ENCODE peak calls at places on chromosomes 2 and 18, in five cellular contexts. Q is K562, X is H1, E is GM12878, P is HepG2. D is an unnamed sample.

GRCh38 chr2:232018191-232018590 is 56.7 kb downstream of the DIS3L2 start:
- DNase-seq in P (no peak), X (no peak), E (no peak), Q (no peak), D (no peak)

GRCh38 chr2:30566675-30567074 is 119.6 kb downstream of the LCLAT1 start:
- DNase-seq in E (no peak), X (no peak), Q (no peak), P (no peak), D (no peak)

GRCh38 chr18:28651298-28651697 is 474.4 kb upstream of the CDH2 start:
- DNase-seq in P (no peak), Q (no peak), X (no peak), E (no peak), D (no peak)

GRCh38 chr2:156852210-156852609 is 405.3 kb upstream of the GALNT5 start:
- DNase-seq in E (no peak), X (no peak), Q (no peak), P (no peak), D (no peak)

GRCh38 chr2:56077352-56077915 is 106.4 kb upstream of the CCDC85A start:
- DNase-seq in E (no peak), P (peak; percentile 49), X (peak; percentile 65), Q (peak; percentile 32), D (no peak)

GRCh38 chr2:11697103-11697871 is 27.3 kb upstream of the NTSR2 start:
- DNase-seq in X (no peak), E (no peak), P (no peak), Q (no peak), D (no peak)

GRCh38 chr18:32289480-32290075 is 99.7 kb downstream of the MEP1B start:
- DNase-seq in P (peak; percentile 66), X (peak; percentile 68), Q (peak; percentile 44), E (no peak), D (peak; percentile 22)

GRCh38 chr2:223697921-223698645 is 95.9 kb upstream of the SCG2 start:
- DNase-seq in P (no peak), Q (no peak), X (no peak), E (no peak), D (no peak)

GRCh38 chr2:173288561-173288960 is 66.1 kb upstream of the CDCA7 start:
- DNase-seq in P (no peak), Q (no peak), X (no peak), E (no peak), D (no peak)

GRCh38 chr18:43159091-43159490 is 43.6 kb upstream of the RIT2 start:
- DNase-seq in Q (no peak), P (no peak), E (no peak), X (no peak), D (no peak)

GRCh38 chr2:121665504-121665903 is 16.2 kb upstream of the CLASP1 start:
- DNase-seq in Q (no peak), X (no peak), P (no peak), E (no peak), D (no peak)

GRCh38 chr2:233202531-233202944 is 48.9 kb upstream of the ATG16L1 start:
- DNase-seq in Q (no peak), X (no peak), E (peak; percentile 64), P (no peak), D (no peak)

GRCh38 chr2:44310287-44310686 is 35.0 kb downstream of the SLC3A1 start:
- DNase-seq in E (no peak), P (no peak), Q (no peak), X (no peak), D (no peak)

GRCh38 chr2:222563319-222563718 is 92.6 kb downstream of the FARSB start:
- DNase-seq in E (no peak), P (no peak), Q (no peak), X (no peak), D (no peak)

GRCh38 chr2:1603059-1603458 is 141.3 kb downstream of the PXDN start:
- DNase-seq in X (no peak), P (no peak), Q (no peak), E (no peak), D (no peak)

GRCh38 chr2:55901941-55902340 is 21.6 kb downstream of the EFEMP1 start:
- DNase-seq in E (no peak), Q (no peak), P (no peak), X (no peak), D (no peak)

GRCh38 chr2:236720974-236721600 is 151.5 kb downstream of the ACKR3 start:
- DNase-seq in X (no peak), E (no peak), Q (no peak), P (no peak), D (no peak)

GRCh38 chr2:158095912-158096311 is 5.8 kb upstream of the UPP2 start:
- DNase-seq in X (no peak), P (peak; percentile 83), E (no peak), Q (no peak), D (no peak)

GRCh38 chr18:4921548-4921947 is 275.5 kb downstream of the AKAIN1 start:
- DNase-seq in Q (no peak), X (no peak), E (no peak), P (no peak), D (no peak)

GRCh38 chr18:37668971-37669747 is 103.6 kb upstream of the CELF4 start:
- DNase-seq in Q (no peak), E (no peak), X (no peak), P (no peak), D (no peak)

GRCh38 chr2:111205774-111206173 is 85.1 kb downstream of the BCL2L11 start:
- DNase-seq in Q (no peak), E (no peak), P (no peak), X (no peak), D (no peak)

DNA sequence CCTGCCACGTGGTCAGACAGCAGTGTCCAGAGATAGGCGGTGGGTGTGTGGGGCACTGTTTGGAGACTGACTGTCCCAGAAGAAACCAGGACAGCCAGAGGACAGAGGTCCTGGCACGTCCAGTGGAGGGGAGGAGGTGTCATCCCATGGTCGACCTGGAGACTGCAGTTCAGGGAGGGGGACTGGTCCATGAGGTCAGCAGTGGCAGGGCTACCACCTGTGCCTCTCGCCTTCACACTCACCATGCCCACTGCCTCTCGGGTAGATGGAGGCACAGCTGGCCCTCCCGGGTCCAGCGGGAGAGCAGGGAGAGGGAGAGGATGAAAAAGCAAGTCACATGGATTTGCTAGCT is 53.9 kb downstream of the INHBB start:
- DNase-seq in Q (no peak), P (no peak), E (no peak), X (no peak), D (no peak)
- TF ChIP-seq POLR2AphosphoS5 in Q (no peak), P (no peak), E (no peak), X (no peak), D (no peak)

GRCh38 chr2:28292491-28292890 is 100.2 kb upstream of the FOSL2 start:
- DNase-seq in P (no peak), E (no peak), X (no peak), Q (no peak), D (no peak)
- TF ChIP-seq TAF1 in P (no peak), E (no peak), X (no peak), Q (no peak), D (no peak)

DNA sequence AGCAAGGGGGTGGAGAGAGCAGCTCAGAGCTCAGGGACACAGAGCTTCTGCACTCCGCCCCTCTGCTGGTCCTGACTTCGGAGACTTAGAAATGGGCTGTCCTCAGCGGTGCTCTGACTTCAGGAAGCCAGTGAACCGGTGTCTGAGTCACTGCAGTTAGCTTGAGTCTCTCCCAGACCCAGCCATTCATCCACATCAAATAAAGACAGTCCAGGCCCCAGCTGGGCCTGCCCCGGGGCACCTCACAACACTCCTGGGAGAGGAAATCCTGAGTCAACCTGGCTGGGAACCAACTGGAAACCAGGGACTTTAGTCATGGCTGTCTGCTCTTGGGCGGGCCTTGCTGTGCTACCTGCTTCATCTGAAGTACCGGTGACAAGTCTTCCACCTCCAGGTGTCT is 5.4 kb upstream of the ITGB6 start:
- DNase-seq in X (no peak), P (peak; percentile 36), Q (no peak), E (no peak), D (no peak)
- TF ChIP-seq POLR2AphosphoS5 in X (no peak), P (no peak), Q (no peak), E (no peak), D (no peak)

DNA sequence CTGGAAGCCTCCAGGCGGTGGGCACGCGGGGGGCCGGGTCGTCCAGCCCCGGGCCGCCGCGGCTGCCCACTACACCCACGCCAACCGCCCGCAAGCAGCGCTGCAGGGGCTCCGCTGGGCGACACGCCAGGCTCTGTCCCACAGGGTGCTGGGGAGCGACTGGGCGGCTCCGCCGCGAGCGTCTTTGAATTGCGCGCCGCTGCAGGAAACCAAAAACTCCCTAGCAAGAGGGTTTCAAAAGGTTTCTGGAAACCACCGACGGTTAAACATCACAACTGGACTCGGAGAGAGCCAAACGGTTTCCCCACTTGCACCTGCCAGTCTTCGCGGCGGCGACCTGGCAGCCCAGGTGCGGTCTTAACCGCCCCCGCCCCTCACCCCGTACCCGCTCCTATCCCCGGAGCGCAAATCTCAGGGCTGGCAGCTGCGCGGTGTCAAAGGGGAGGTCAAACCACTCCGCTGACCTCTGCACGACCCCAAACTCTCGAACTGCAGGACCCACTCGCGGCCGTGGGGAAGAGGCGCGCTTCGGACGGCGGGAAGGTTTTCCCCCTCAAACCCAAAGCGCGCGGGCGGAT is 1.0 kb downstream of the CXCR4 start:
- DNase-seq in E (no peak), Q (no peak), P (no peak), X (peak; percentile 63), D (peak; percentile 58)
- TF ChIP-seq TAF1 in E (no peak), Q (no peak), P (no peak), X (no peak), D (peak; percentile 45)

DNA sequence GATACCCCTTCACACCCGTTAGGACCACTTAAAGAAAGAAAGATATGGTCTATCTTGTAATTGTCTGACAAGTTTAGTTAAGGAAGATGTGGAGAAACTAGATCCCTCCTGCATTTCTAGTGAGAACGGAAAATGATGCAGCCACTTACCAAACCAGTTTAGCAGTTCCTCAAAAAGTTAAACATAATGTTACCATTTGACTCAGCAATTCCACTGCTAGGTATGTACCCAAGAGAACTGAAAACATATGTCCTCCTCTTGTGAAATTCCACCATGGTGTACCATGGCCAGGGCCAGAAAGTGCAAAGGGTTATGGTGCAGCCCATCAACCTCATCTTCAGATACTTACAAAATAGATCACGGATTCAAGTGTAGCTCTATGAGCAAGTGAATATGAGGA is 79.0 kb upstream of the ID2 start:
- DNase-seq in X (no peak), E (peak; percentile 60), Q (no peak), P (no peak), D (no peak)
- TF ChIP-seq POLR2AphosphoS5 in X (no peak), E (no peak), Q (no peak), P (no peak), D (no peak)

DNA sequence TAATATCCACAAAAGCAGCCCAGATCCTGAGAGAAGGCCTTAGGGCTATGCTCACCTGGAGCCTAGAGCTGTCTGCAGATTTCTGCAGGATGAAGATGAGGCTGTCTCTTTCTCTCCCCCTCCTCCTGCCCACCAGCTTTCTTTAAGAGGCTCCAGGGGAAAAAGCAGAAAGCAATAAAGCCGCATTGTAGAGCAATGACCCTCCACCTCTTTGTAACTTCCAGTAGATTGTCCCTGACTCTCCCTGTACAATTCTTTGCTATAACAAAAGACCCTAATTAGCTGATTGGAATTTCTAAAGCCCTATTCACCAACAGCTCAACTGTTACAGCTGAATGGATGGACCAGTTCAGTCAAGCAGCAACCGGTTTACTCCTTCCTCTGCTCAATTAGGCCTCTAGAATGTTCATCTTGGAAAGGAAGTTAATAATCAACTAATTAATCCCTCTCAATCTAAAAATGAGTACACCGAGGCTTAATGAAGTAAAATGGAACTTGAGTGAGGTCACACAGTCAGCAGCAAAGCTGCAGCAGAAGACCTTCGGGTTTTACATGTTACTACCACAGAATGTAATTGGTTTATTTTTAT is 300.9 kb downstream of the STK39 start:
- DNase-seq in P (no peak), Q (no peak), X (no peak), E (no peak), D (no peak)
- TF ChIP-seq TAF1 in P (no peak), Q (no peak), X (no peak), E (no peak), D (no peak)